ENCODE peak calls at places on chromosome X, in six cellular contexts. W is T-helper 9 cell; H is hepatocyte; F is posterior vena cava; A is CD8-positive, alpha-beta memory T cell; J is HTR-8/SVneo. P is an unnamed sample.
A peak's percentile ranks its signal among the peaks of the same experiment; 100 is the strongest.

GRCh38 chrX:155071694-155072215 is 447 bp downstream of the BRCC3 start:
- DNase-seq in W (no peak), H (no peak), F (no peak), A (no peak), J (no peak), P (peak; percentile 80)

GRCh38 chrX:43745938-43746721 is 90.0 kb downstream of the MAOA start:
- DNase-seq in W (no peak), H (no peak), F (no peak), A (no peak), J (no peak), P (no peak)

GRCh38 chrX:107851215-107851614 is 25.5 kb downstream of the MID2 start:
- DNase-seq in W (no peak), H (no peak), F (no peak), A (no peak), J (peak; percentile 0), P (no peak)

GRCh38 chrX:46294234-46294633 is 251.0 kb downstream of the ZNF674 start:
- DNase-seq in W (no peak), H (no peak), F (no peak), A (no peak), J (no peak), P (no peak)

GRCh38 chrX:151938172-151938571 is 25.5 kb downstream of the MAGEA4 start:
- DNase-seq in W (no peak), H (no peak), F (no peak), A (no peak), J (no peak), P (no peak)

GRCh38 chrX:27276751-27277150 is 186.4 kb downstream of the PPP4R3C start:
- DNase-seq in W (no peak), H (no peak), F (no peak), A (no peak), J (peak; percentile 21), P (no peak)

GRCh38 chrX:109826954-109827708 is 94.1 kb upstream of the ACSL4 start:
- DNase-seq in W (no peak), H (peak; percentile 31), F (no peak), A (no peak), J (peak; percentile 26), P (no peak)

GRCh38 chrX:55135171-55135570 is 46.4 kb downstream of the PAGE2 start:
- DNase-seq in W (peak; percentile 1), H (peak; percentile 54), F (no peak), A (peak; percentile 0), J (peak; percentile 2), P (no peak)